ENCODE peak calls at places on chromosomes 4 and X, in four cellular contexts. H is HepG2, X is GM12878, T is K562. R is an unnamed sample.

GRCh38 chrX:118420462-118420861 is 74.6 kb downstream of the WDR44 start:
- DNase-seq in H (no peak), X (no peak), T (no peak), R (no peak)

GRCh38 chrX:21373637-21374162 is 518 bp upstream of the CNKSR2 start:
- DNase-seq in H (no peak), X (no peak), T (no peak), R (no peak)

GRCh38 chr4:166290426-166290825 is 417.4 kb downstream of the TLL1 start:
- DNase-seq in H (no peak), X (no peak), T (no peak), R (no peak)

GRCh38 chrX:38089173-38089982 is 83.0 kb downstream of the SYTL5 start:
- DNase-seq in H (no peak), X (no peak), T (no peak), R (no peak)

GRCh38 chrX:118536687-118537461 is 41.3 kb downstream of the DOCK11 start:
- DNase-seq in H (no peak), X (peak; percentile 33), T (no peak), R (peak; percentile 59)

GRCh38 chr4:121408-122084 is 2.8 kb upstream of the ZNF718 start:
- DNase-seq in H (no peak), X (no peak), T (no peak), R (no peak)

GRCh38 chr4:77074961-77075855 is 581 bp downstream of the CCNI start:
- DNase-seq in H (peak; percentile 70), X (no peak), T (peak; percentile 79), R (peak; percentile 39)

GRCh38 chr4:102843938-102844337 is 16.6 kb upstream of the UBE2D3 start:
- DNase-seq in H (no peak), X (no peak), T (no peak), R (no peak)

GRCh38 chr4:6123976-6124375 is 76.4 kb downstream of the JAKMIP1 start:
- DNase-seq in H (no peak), X (no peak), T (no peak), R (no peak)

GRCh38 chr4:10075158-10075863 is 41.3 kb downstream of the WDR1 start:
- DNase-seq in H (no peak), X (no peak), T (no peak), R (no peak)

GRCh38 chrX:48945517-48946348 is 11.7 kb downstream of the OTUD5 start:
- DNase-seq in H (peak; percentile 40), X (no peak), T (peak; percentile 56), R (peak; percentile 77)

GRCh38 chr4:185885075-185885474 is 73.1 kb upstream of the SORBS2 start:
- DNase-seq in H (no peak), X (no peak), T (no peak), R (no peak)

GRCh38 chrX:100648601-100649417 is 4.8 kb downstream of the SRPX2 start:
- DNase-seq in H (peak; percentile 60), X (no peak), T (no peak), R (no peak)

GRCh38 chr4:128825226-128825625 is 15.7 kb downstream of the JADE1 start:
- DNase-seq in H (no peak), X (no peak), T (peak; percentile 52), R (no peak)
- TF ChIP-seq SP1 in H (no peak), X (no peak), T (no peak), R (no peak)

DNA sequence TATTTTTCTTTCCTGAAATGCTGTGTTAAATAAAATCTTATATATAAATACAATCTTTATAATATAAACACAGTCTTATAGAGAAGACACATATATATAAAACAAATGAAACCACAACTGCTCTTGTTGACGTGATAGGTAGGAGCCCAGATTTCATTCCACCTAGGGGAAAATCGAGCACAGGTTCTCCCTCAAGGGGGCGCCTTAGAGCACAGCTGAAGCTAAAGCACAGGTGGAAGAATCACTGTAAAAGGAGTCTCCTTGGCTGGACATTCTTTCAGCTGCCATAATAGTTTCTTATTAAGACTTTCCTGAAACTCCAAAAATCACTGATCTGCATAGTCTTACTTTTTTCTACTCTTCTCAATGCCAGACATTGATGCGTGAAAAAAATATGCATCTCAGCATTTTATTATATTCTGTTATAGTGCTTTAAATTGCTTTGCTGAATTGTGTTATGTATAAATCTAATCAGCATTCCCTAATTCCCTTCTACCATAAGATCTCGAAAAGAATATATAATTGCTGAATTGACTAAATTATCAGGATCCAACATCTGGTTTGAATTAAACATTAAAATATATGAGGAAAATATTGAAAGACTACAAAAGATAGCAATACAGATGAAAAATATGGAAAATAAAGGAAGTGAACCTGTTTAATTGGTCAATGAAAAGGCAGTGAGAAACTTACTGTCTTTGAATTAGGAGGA is 25.5 kb upstream of the RXFP1 start:
- DNase-seq in H (peak; percentile 10), X (no peak), T (peak; percentile 44), R (peak; percentile 54)
- TF ChIP-seq FOXK2 in H (no peak), X (no peak), T (no peak), R (no peak)

GRCh38 chrX:25337841-25338240 is 322.1 kb upstream of the ARX start:
- DNase-seq in H (no peak), X (no peak), T (no peak), R (no peak)

GRCh38 chrX:25344191-25344936 is 328.6 kb upstream of the ARX start:
- DNase-seq in H (no peak), X (no peak), T (no peak), R (no peak)

DNA sequence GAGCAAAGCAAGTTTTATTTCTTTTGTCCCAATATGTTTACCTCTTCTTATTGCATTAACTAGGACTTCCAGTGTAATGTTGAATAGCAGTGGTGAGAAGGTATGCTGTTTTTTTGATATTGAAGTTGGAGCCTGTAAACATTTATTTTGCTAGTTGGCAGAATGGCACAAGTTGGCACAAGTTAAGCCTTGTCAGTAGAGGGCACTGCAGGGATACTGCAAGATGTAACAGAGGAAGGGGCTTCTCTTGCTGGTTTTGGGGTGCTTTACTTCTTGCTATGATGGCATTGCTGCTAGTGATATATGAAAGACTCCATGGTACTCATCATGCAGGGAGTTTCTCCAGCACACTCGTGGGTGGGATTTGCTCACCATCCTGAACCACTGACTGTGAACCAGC is 327.3 kb upstream of the ARX start:
- DNase-seq in H (no peak), X (no peak), T (no peak), R (no peak)
- TF ChIP-seq SP1 in H (no peak), X (no peak), T (no peak), R (no peak)

DNA sequence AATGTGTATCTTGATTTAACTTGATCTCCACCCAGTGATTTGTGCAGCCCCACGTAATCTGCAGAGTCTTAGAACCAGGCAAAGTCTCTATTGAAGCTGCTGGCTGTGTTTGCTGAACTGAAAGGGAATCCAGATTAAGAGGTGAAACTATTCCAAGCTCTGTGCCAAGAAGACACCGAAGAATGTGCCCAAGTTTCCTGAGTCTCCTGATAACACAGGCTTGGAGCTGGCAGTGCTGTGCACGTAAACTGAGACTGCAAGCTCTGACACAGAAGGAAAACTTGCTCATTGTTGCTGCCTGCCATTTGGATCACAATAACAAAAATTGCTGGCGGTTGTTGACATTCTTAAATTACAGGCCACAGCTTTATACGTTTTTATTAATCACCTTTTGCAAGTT is 60.2 kb upstream of the VCX3B start:
- DNase-seq in H (no peak), X (no peak), T (no peak), R (no peak)
- TF ChIP-seq FOXK2 in H (no peak), X (no peak), T (no peak), R (no peak)

GRCh38 chrX:134624046-134624430 is 34.2 kb downstream of the PLAC1 start:
- DNase-seq in H (peak; percentile 24), X (no peak), T (no peak), R (no peak)

GRCh38 chrX:134623293-134624045 is 34.8 kb downstream of the PLAC1 start:
- DNase-seq in H (no peak), X (no peak), T (no peak), R (no peak)

GRCh38 chrX:134628663-134629062 is 29.6 kb downstream of the PLAC1 start:
- DNase-seq in H (no peak), X (no peak), T (no peak), R (no peak)

GRCh38 chrX:134625315-134625718 is 33.0 kb downstream of the PLAC1 start:
- DNase-seq in H (no peak), X (no peak), T (no peak), R (no peak)

GRCh38 chrX:134626434-134626833 is 31.8 kb downstream of the PLAC1 start:
- DNase-seq in H (no peak), X (no peak), T (no peak), R (no peak)
- TF ChIP-seq SP1 in H (no peak), X (no peak), T (no peak), R (no peak)

GRCh38 chr4:8129785-8130184 is 28.8 kb downstream of the ABLIM2 start:
- DNase-seq in H (no peak), X (no peak), T (no peak), R (no peak)

GRCh38 chr4:8127051-8127798 is 31.4 kb downstream of the ABLIM2 start:
- DNase-seq in H (no peak), X (no peak), T (no peak), R (no peak)

GRCh38 chr4:8129136-8129535 is 29.5 kb downstream of the ABLIM2 start:
- DNase-seq in H (no peak), X (no peak), T (no peak), R (no peak)

GRCh38 chr4:8126523-8126922 is 32.1 kb downstream of the ABLIM2 start:
- DNase-seq in H (no peak), X (no peak), T (no peak), R (no peak)

DNA sequence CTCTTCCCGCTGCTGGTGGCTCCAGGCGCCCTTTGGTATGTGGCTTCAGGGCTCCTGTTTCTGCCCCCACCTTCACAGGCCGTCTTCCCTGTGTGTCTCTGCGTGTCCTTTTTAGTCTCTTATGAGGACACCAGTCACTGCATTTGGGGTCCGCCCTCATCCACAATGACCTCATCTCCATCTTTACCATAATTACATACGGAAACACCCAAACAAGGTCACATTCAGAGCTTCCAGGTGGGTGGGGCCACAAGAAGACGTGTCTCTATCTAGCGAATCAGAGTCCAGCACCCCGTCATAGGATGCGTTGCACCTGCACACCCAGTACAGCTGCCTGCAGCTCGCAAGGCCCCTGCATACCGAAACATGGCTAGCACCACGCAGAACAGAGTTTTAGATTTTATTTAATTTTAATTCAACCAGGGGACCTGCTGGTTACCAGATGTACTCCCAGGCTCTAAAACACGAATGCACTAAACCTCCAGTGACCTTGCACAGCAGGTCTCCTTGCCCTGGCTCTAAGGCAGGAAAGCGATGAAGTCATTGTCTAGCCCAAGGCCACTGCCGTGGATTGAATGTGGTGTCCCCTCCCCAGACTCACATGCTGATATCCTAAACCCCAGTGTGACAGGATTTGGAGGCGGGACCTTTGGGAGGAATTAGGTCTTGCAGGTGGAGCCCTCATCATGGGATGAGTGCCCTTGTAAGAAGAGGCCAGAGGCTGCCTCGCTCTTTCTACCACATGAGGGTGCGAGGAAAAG is 30.3 kb downstream of the ABLIM2 start:
- DNase-seq in H (peak; percentile 10), X (no peak), T (no peak), R (no peak)
- TF ChIP-seq FOXK2 in H (no peak), X (no peak), T (no peak), R (no peak)

DNA sequence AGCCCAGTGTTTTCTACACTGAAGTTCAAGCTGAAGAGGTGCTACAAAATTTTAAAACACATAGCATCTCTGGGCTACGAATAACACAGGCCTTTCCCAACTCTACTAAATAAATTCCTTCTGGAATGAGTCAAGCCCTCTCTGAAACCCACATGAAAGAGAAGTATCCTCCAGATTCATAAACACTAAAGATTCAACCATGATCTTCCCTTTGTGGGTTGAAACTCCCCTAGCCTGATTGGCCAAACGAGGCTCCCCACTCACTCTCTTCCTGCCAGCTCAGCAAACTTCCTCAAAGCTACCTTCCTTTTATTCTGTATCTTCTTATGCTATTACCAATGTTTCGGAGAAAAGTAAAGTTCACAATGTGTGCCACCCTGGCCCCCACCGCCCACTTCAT is 95.4 kb downstream of the NKX6-1 start:
- DNase-seq in H (no peak), X (no peak), T (no peak), R (no peak)
- TF ChIP-seq SP1 in H (no peak), X (no peak), T (no peak), R (no peak)

GRCh38 chrX:50469206-50469605 is 1.4 kb downstream of the DGKK start:
- DNase-seq in H (no peak), X (no peak), T (no peak), R (no peak)
- TF ChIP-seq FOXK2 in H (no peak), X (no peak), T (no peak), R (no peak)

R was measured in HEK293T.